ENCODE peak calls at places on chromosomes 12 and 14, in five cellular contexts. P is psoas muscle, N is left ventricle myocardium inferior, L is esophagus squamous epithelium, I is breast epithelium. O is an unnamed sample.

GRCh38 chr12:94644622-94645021 is 5.7 kb downstream of the TMCC3 start:
- DNase-seq in N (no peak), L (no peak), P (no peak), I (no peak), O (no peak)

GRCh38 chr12:117127933-117128823 is 29.0 kb upstream of the TESC start:
- DNase-seq in P (no peak), I (no peak), L (no peak), N (no peak), O (no peak)

GRCh38 chr14:105026033-105026785 is 5.3 kb upstream of the CDCA4 start:
- DNase-seq in I (no peak), N (no peak), P (no peak), L (no peak), O (no peak)

GRCh38 chr12:41189395-41190251 is 1.5 kb downstream of the PDZRN4 start:
- DNase-seq in P (peak; percentile 10), I (no peak), L (no peak), N (no peak), O (peak; percentile 22)

GRCh38 chr12:53336137-53336785 is at the start of gene SP7:
- DNase-seq in I (no peak), N (no peak), P (no peak), L (no peak), O (no peak)

GRCh38 chr14:30272848-30273563 is 286.0 kb upstream of the G2E3 start:
- DNase-seq in N (no peak), I (no peak), P (no peak), L (no peak), O (peak; percentile 33)

GRCh38 chr12:120563495-120563894 is 17.7 kb downstream of the POP5 start:
- DNase-seq in L (no peak), N (no peak), I (no peak), P (no peak), O (no peak)

GRCh38 chr14:91755560-91755959 is 23.7 kb upstream of the CATSPERB start:
- DNase-seq in N (no peak), L (no peak), I (no peak), P (no peak), O (no peak)

GRCh38 chr14:23939607-23940326 is 13.8 kb upstream of the DHRS4 start:
- DNase-seq in I (no peak), P (no peak), L (no peak), N (no peak), O (no peak)

GRCh38 chr14:63343878-63344277 is 25.1 kb upstream of the GPHB5 start:
- DNase-seq in I (no peak), N (no peak), L (no peak), P (no peak), O (no peak)

GRCh38 chr12:89750821-89751227 is 42.2 kb upstream of the ATP2B1 start:
- DNase-seq in I (no peak), L (no peak), N (no peak), P (no peak), O (no peak)

GRCh38 chr12:65946821-65947220 is 122.5 kb downstream of the HMGA2 start:
- DNase-seq in L (no peak), I (no peak), N (no peak), P (no peak), O (no peak)

GRCh38 chr12:128818065-128819022 is 5.4 kb downstream of the SLC15A4 start:
- DNase-seq in N (no peak), I (no peak), P (no peak), L (no peak), O (no peak)

GRCh38 chr14:77804592-77804991 is 4.7 kb downstream of the ADCK1 start:
- DNase-seq in L (no peak), I (no peak), P (no peak), N (no peak), O (no peak)

GRCh38 chr12:107525063-107525718 is 160.4 kb upstream of the PWP1 start:
- DNase-seq in N (no peak), L (no peak), P (no peak), I (no peak), O (no peak)

GRCh38 chr14:74945261-74945851 is 10.0 kb downstream of the PGF start:
- DNase-seq in L (no peak), N (no peak), P (peak; percentile 51), I (no peak), O (no peak)

GRCh38 chr12:56431850-56432249 is 17.4 kb downstream of the TIMELESS start:
- DNase-seq in N (no peak), L (no peak), I (no peak), P (no peak), O (no peak)

GRCh38 chr14:52840916-52841315 is 49.5 kb upstream of the GNPNAT1 start:
- DNase-seq in N (no peak), P (no peak), I (no peak), L (no peak), O (peak; percentile 39)

GRCh38 chr12:96060041-96060440 is 24.7 kb upstream of the LTA4H start:
- DNase-seq in P (no peak), I (no peak), L (no peak), N (no peak), O (no peak)

GRCh38 chr14:96634481-96634880 is 132.3 kb downstream of the PAPOLA start:
- DNase-seq in I (peak; percentile 7), L (no peak), N (no peak), P (no peak), O (no peak)

DNA sequence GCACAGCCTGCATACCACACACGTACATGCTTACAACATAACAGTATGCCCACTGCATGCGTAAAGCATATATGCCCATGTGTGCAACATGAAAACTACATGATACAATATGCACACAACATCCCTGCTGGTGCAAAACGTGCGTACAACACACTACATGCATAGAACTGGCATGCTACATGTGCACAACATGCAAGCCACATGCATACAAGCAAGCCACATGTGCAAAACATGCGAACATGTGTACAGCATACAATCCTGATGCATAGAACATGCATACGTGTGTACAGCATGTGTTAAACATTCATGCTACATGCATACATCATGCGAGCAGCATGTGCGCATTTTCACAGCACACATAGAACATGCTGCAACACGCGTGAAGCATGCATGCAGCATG is 8.4 kb upstream of the TMTC1 start:
- DNase-seq in I (no peak), L (no peak), N (no peak), P (no peak), O (no peak)
- H3K4me3 ChIP-seq in I (no peak overlapping the region), L (no peak overlapping the region), N (no peak overlapping the region), P (no peak overlapping the region), O (no peak overlapping the region)

GRCh38 chr12:109114644-109115043 is 1.7 kb upstream of the ACACB start:
- DNase-seq in P (no peak), L (no peak), I (no peak), N (no peak), O (no peak)

GRCh38 chr12:109111775-109112491 is 4.5 kb upstream of the ACACB start:
- DNase-seq in L (no peak), I (peak; percentile 61), N (peak; percentile 78), P (peak; percentile 74), O (peak; percentile 82)

GRCh38 chr12:109113661-109114321 is 2.6 kb upstream of the ACACB start:
- DNase-seq in I (no peak), N (no peak), L (no peak), P (no peak), O (no peak)

GRCh38 chr12:109115404-109115757 is 1.0 kb upstream of the ACACB start:
- DNase-seq in N (no peak), I (no peak), P (no peak), L (no peak), O (no peak)

GRCh38 chr12:109112720-109113465 is 3.5 kb upstream of the ACACB start:
- DNase-seq in P (no peak), I (no peak), L (no peak), N (no peak), O (no peak)
- H3K27ac ChIP-seq in P (peak overlapping the region; percentile 97), I (peak overlapping the region; percentile 33), L (peak overlapping the region; percentile 95), N (peak overlapping the region; percentile 97), O (peak overlapping the region; percentile 93)

GRCh38 chr14:101335061-101335661 is 226.1 kb upstream of the DIO3 start:
- DNase-seq in L (no peak), I (no peak), P (no peak), N (no peak), O (no peak)

GRCh38 chr14:101334656-101335055 is 226.6 kb upstream of the DIO3 start:
- DNase-seq in I (no peak), N (no peak), P (no peak), L (no peak), O (no peak)

GRCh38 chr14:101333335-101334280 is 227.7 kb upstream of the DIO3 start:
- DNase-seq in I (no peak), P (no peak), N (no peak), L (no peak), O (no peak)

GRCh38 chr14:101337053-101337452 is 224.2 kb upstream of the DIO3 start:
- DNase-seq in L (no peak), I (no peak), N (no peak), P (no peak), O (no peak)

DNA sequence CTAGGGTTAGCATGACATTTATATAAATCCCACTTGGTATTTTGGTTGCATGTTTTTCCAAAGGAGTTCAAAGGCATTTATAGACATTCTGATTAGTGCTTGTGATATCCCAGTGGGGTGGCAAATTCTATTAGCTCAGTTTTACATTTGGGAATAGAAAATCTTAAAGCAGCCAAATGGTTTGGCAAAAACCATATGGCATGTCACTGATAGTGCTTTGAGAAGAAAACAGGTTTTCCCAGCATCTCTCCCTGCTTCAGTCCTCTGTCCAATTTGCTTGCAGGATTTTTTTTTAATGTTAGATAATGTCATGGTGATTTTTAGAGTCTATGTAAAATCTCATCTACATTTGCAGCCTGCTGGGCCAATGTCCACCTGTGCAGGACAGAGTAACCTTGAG is 225.1 kb upstream of the DIO3 start:
- DNase-seq in I (no peak), N (no peak), L (no peak), P (no peak), O (no peak)
- H3K4me3 ChIP-seq in I (no peak overlapping the region), N (no peak overlapping the region), L (no peak overlapping the region), P (no peak overlapping the region), O (no peak overlapping the region)

DNA sequence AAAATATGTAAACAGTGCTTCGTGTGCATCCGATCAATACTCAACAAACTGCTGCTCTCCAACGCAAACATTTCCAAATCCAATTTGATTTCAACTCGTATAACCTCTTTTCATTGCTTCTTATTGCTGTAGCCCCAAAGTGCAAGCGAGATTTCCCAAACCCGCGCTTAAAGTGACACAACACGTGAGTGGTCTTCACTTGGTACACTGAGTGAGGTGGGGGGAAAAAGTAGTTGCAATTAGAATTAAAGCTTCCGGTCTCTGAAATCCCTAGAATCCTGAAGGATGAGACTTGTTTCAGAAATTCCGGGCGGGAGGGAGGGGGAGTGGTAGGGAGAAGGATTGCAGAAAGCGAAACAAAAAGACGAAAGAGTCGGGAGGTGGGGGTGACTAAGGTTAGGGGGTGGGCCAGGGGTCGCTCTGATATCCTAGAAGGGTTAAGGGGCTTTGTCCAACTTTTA is 387.5 kb downstream of the BCAT1 start:
- DNase-seq in I (no peak), P (no peak), L (no peak), N (no peak), O (no peak)
- H3K27ac ChIP-seq in I (peak overlapping the region; percentile 96), P (peak overlapping the region; percentile 50), L (peak overlapping the region; percentile 89), N (peak overlapping the region; percentile 85), O (peak overlapping the region; percentile 93)

O was measured in dorsolateral prefrontal cortex.